ENCODE peak calls at places on chromosome 9, in five cellular contexts. F is nucleus accumbens; E is activated effector memory CD4-positive, alpha-beta T cell treated with anti-CD3 and anti-CD28 coated beads, Interleukin-2, amount 50 U/mL, for 16 hours; I is mammary epithelial cell; W is LoVo. H is an unnamed sample.

GRCh38 chr9:92600075-92600741 is 64.4 kb upstream of the ECM2 start:
- DNase-seq in F (no peak), E (no peak), I (peak), W (no peak), H (no peak)

GRCh38 chr9:121662359-121662758 is 10.9 kb downstream of the DAB2IP start:
- DNase-seq in F (no peak), E (no peak), I (no peak), W (no peak), H (no peak)

GRCh38 chr9:116157436-116158138 is 4.0 kb downstream of the PAPPA start:
- DNase-seq in F (no peak), E (no peak), I (no peak), W (no peak), H (no peak)

GRCh38 chr9:136629001-136629878 is 33.5 kb upstream of the EGFL7 start:
- DNase-seq in F (no peak), E (no peak), I (no peak), W (no peak), H (no peak)

GRCh38 chr9:90308746-90309145 is 333.9 kb downstream of the DIRAS2 start:
- DNase-seq in F (no peak), E (no peak), I (no peak), W (no peak), H (no peak)

GRCh38 chr9:131042666-131043065 is 33.7 kb downstream of the LAMC3 start:
- DNase-seq in F (no peak), E (no peak), I (no peak), W (no peak), H (no peak)

GRCh38 chr9:114387678-114388431 is at the start of gene AKNA:
- DNase-seq in F (peak), E (peak), I (peak), W (no peak), H (no peak)

GRCh38 chr9:8694983-8695588 is 895.5 kb upstream of the DMAC1 start:
- DNase-seq in F (no peak), E (no peak), I (no peak), W (no peak), H (no peak)

GRCh38 chr9:128771094-128771721 is 519 bp downstream of the ZER1 start:
- DNase-seq in F (no peak), E (no peak), I (peak), W (peak), H (peak)

GRCh38 chr9:70883056-70883455 is 238.4 kb downstream of the TRPM3 start:
- DNase-seq in F (no peak), E (no peak), I (peak), W (no peak), H (no peak)

GRCh38 chr9:68653141-68653595 is 51.9 kb upstream of the PIP5K1B start:
- DNase-seq in F (no peak), E (no peak), I (no peak), W (no peak), H (no peak)

GRCh38 chr9:6525326-6526040 is 112.5 kb downstream of the UHRF2 start:
- DNase-seq in F (no peak), E (no peak), I (no peak), W (no peak), H (no peak)

GRCh38 chr9:5629312-5630037 is 568 bp downstream of the RIC1 start:
- DNase-seq in F (peak), E (peak), I (peak), W (no peak), H (peak)

GRCh38 chr9:2234371-2234893 is 219.3 kb downstream of the SMARCA2 start:
- DNase-seq in F (no peak), E (no peak), I (peak), W (no peak), H (no peak)

GRCh38 chr9:127903557-127904475 is 4.4 kb upstream of the ST6GALNAC6 start:
- DNase-seq in F (no peak), E (peak), I (no peak), W (no peak), H (no peak)

GRCh38 chr9:128361296-128361980 is 9.7 kb upstream of the URM1 start:
- DNase-seq in F (no peak), E (no peak), I (no peak), W (no peak), H (no peak)